ENCODE peak calls at places on chromosome 16, in eight cellular contexts. One of them, this sample, is unnamed.

GRCh38 chr16:27326738-27327585 is 13.2 kb downstream of the IL4R start:
- DNase-seq in NCI-H1436 treated with DMSO at 0.1 percent for 48 hours: no peak
- DNase-seq in SW480: no peak
- DNase-seq in tibial artery: peak; percentile 96
- DNase-seq in brain microvascular endothelial cell: peak; percentile 93
- DNase-seq in H9: peak; percentile 96
- DNase-seq in fibroblast of mammary gland: peak; percentile 97
- DNase-seq in T-helper 1 cell: no peak
- DNase-seq in this sample: peak; percentile 93

GRCh38 chr16:65618335-65618734 is 496.5 kb upstream of the CDH11 start:
- DNase-seq in NCI-H1436 treated with DMSO at 0.1 percent for 48 hours: no peak
- DNase-seq in SW480: no peak
- DNase-seq in tibial artery: no peak
- DNase-seq in brain microvascular endothelial cell: no peak
- DNase-seq in H9: no peak
- DNase-seq in fibroblast of mammary gland: no peak
- DNase-seq in T-helper 1 cell: no peak
- DNase-seq in this sample: no peak

GRCh38 chr16:88560722-88561484 is 9.3 kb upstream of the ZC3H18 start:
- DNase-seq in NCI-H1436 treated with DMSO at 0.1 percent for 48 hours: no peak
- DNase-seq in SW480: peak; percentile 27
- DNase-seq in tibial artery: no peak
- DNase-seq in brain microvascular endothelial cell: no peak
- DNase-seq in H9: peak; percentile 59
- DNase-seq in fibroblast of mammary gland: peak; percentile 20
- DNase-seq in T-helper 1 cell: no peak
- DNase-seq in this sample: peak; percentile 88

GRCh38 chr16:20409398-20410152 is at the start of gene ACSM5:
- DNase-seq in NCI-H1436 treated with DMSO at 0.1 percent for 48 hours: no peak
- DNase-seq in SW480: no peak
- DNase-seq in tibial artery: peak; percentile 73
- DNase-seq in brain microvascular endothelial cell: no peak
- DNase-seq in H9: no peak
- DNase-seq in fibroblast of mammary gland: peak; percentile 4
- DNase-seq in T-helper 1 cell: no peak
- DNase-seq in this sample: peak; percentile 36

GRCh38 chr16:82655315-82655714 is 28.5 kb downstream of the CDH13 start:
- DNase-seq in NCI-H1436 treated with DMSO at 0.1 percent for 48 hours: no peak
- DNase-seq in SW480: peak; percentile 76
- DNase-seq in tibial artery: no peak
- DNase-seq in brain microvascular endothelial cell: peak; percentile 98
- DNase-seq in H9: no peak
- DNase-seq in fibroblast of mammary gland: peak; percentile 79
- DNase-seq in T-helper 1 cell: peak; percentile 61
- DNase-seq in this sample: no peak

GRCh38 chr16:14324581-14324980 is 253.5 kb downstream of the MRTFB start:
- DNase-seq in NCI-H1436 treated with DMSO at 0.1 percent for 48 hours: no peak
- DNase-seq in SW480: no peak
- DNase-seq in tibial artery: no peak
- DNase-seq in brain microvascular endothelial cell: no peak
- DNase-seq in H9: no peak
- DNase-seq in fibroblast of mammary gland: no peak
- DNase-seq in T-helper 1 cell: no peak
- DNase-seq in this sample: no peak

GRCh38 chr16:22671301-22672076 is 142.5 kb upstream of the HS3ST2 start:
- DNase-seq in NCI-H1436 treated with DMSO at 0.1 percent for 48 hours: no peak
- DNase-seq in SW480: no peak
- DNase-seq in tibial artery: no peak
- DNase-seq in brain microvascular endothelial cell: no peak
- DNase-seq in H9: peak; percentile 39
- DNase-seq in fibroblast of mammary gland: peak; percentile 51
- DNase-seq in T-helper 1 cell: no peak
- DNase-seq in this sample: no peak

GRCh38 chr16:86380045-86380444 is 130.3 kb upstream of the FOXF1 start:
- DNase-seq in NCI-H1436 treated with DMSO at 0.1 percent for 48 hours: no peak
- DNase-seq in SW480: no peak
- DNase-seq in tibial artery: no peak
- DNase-seq in brain microvascular endothelial cell: no peak
- DNase-seq in H9: no peak
- DNase-seq in fibroblast of mammary gland: no peak
- DNase-seq in T-helper 1 cell: no peak
- DNase-seq in this sample: no peak

GRCh38 chr16:11224894-11225676 is 30.9 kb downstream of the SOCS1 start:
- DNase-seq in NCI-H1436 treated with DMSO at 0.1 percent for 48 hours: no peak
- DNase-seq in SW480: no peak
- DNase-seq in tibial artery: no peak
- DNase-seq in brain microvascular endothelial cell: no peak
- DNase-seq in H9: no peak
- DNase-seq in fibroblast of mammary gland: no peak
- DNase-seq in T-helper 1 cell: peak; percentile 66
- DNase-seq in this sample: no peak

GRCh38 chr16:58027341-58028167 is 2.0 kb downstream of the MMP15 start:
- DNase-seq in NCI-H1436 treated with DMSO at 0.1 percent for 48 hours: no peak
- DNase-seq in SW480: peak; percentile 48
- DNase-seq in tibial artery: no peak
- DNase-seq in brain microvascular endothelial cell: no peak
- DNase-seq in H9: peak; percentile 92
- DNase-seq in fibroblast of mammary gland: no peak
- DNase-seq in T-helper 1 cell: no peak
- DNase-seq in this sample: peak; percentile 97

GRCh38 chr16:11138769-11139623 is 117.0 kb downstream of the SOCS1 start:
- DNase-seq in NCI-H1436 treated with DMSO at 0.1 percent for 48 hours: no peak
- DNase-seq in SW480: no peak
- DNase-seq in tibial artery: no peak
- DNase-seq in brain microvascular endothelial cell: peak; percentile 58
- DNase-seq in H9: peak; percentile 10
- DNase-seq in fibroblast of mammary gland: peak; percentile 67
- DNase-seq in T-helper 1 cell: no peak
- DNase-seq in this sample: no peak

GRCh38 chr16:9567674-9568073 is 476.2 kb downstream of the HAPSTR1 start:
- DNase-seq in NCI-H1436 treated with DMSO at 0.1 percent for 48 hours: no peak
- DNase-seq in SW480: no peak
- DNase-seq in tibial artery: no peak
- DNase-seq in brain microvascular endothelial cell: no peak
- DNase-seq in H9: no peak
- DNase-seq in fibroblast of mammary gland: no peak
- DNase-seq in T-helper 1 cell: no peak
- DNase-seq in this sample: no peak

GRCh38 chr16:30032083-30032819 is 1.2 kb upstream of the TLCD3B start:
- DNase-seq in NCI-H1436 treated with DMSO at 0.1 percent for 48 hours: peak; percentile 60
- DNase-seq in SW480: peak; percentile 66
- DNase-seq in tibial artery: no peak
- DNase-seq in brain microvascular endothelial cell: peak; percentile 49
- DNase-seq in H9: peak; percentile 87
- DNase-seq in fibroblast of mammary gland: peak; percentile 71
- DNase-seq in T-helper 1 cell: peak; percentile 52
- DNase-seq in this sample: peak; percentile 90

GRCh38 chr16:2856061-2856670 is 1.8 kb downstream of the PRSS22 start:
- DNase-seq in NCI-H1436 treated with DMSO at 0.1 percent for 48 hours: no peak
- DNase-seq in SW480: peak; percentile 62
- DNase-seq in tibial artery: no peak
- DNase-seq in brain microvascular endothelial cell: no peak
- DNase-seq in H9: peak; percentile 80
- DNase-seq in fibroblast of mammary gland: no peak
- DNase-seq in T-helper 1 cell: no peak
- DNase-seq in this sample: peak; percentile 90

GRCh38 chr16:83791916-83792315 is 15.9 kb upstream of the HSBP1 start:
- DNase-seq in NCI-H1436 treated with DMSO at 0.1 percent for 48 hours: no peak
- DNase-seq in SW480: no peak
- DNase-seq in tibial artery: no peak
- DNase-seq in brain microvascular endothelial cell: no peak
- DNase-seq in H9: no peak
- DNase-seq in fibroblast of mammary gland: no peak
- DNase-seq in T-helper 1 cell: no peak
- DNase-seq in this sample: no peak

GRCh38 chr16:582218-582613 is 7.7 kb upstream of the RAB40C start:
- DNase-seq in NCI-H1436 treated with DMSO at 0.1 percent for 48 hours: no peak
- DNase-seq in SW480: no peak
- DNase-seq in tibial artery: no peak
- DNase-seq in brain microvascular endothelial cell: no peak
- DNase-seq in H9: no peak
- DNase-seq in fibroblast of mammary gland: no peak
- DNase-seq in T-helper 1 cell: no peak
- DNase-seq in this sample: peak; percentile 78

GRCh38 chr16:25279491-25279890 is 21.8 kb upstream of the ZKSCAN2 start:
- DNase-seq in NCI-H1436 treated with DMSO at 0.1 percent for 48 hours: no peak
- DNase-seq in SW480: no peak
- DNase-seq in tibial artery: no peak
- DNase-seq in brain microvascular endothelial cell: no peak
- DNase-seq in H9: no peak
- DNase-seq in fibroblast of mammary gland: no peak
- DNase-seq in T-helper 1 cell: no peak
- DNase-seq in this sample: no peak

GRCh38 chr16:84905965-84906460 is 86.2 kb downstream of the CRISPLD2 start:
- DNase-seq in NCI-H1436 treated with DMSO at 0.1 percent for 48 hours: no peak
- DNase-seq in SW480: no peak
- DNase-seq in tibial artery: no peak
- DNase-seq in brain microvascular endothelial cell: no peak
- DNase-seq in H9: no peak
- DNase-seq in fibroblast of mammary gland: no peak
- DNase-seq in T-helper 1 cell: no peak
- DNase-seq in this sample: peak; percentile 64

GRCh38 chr16:17437142-17437720 is 33.5 kb downstream of the XYLT1 start:
- DNase-seq in NCI-H1436 treated with DMSO at 0.1 percent for 48 hours: no peak
- DNase-seq in SW480: no peak
- DNase-seq in tibial artery: no peak
- DNase-seq in brain microvascular endothelial cell: no peak
- DNase-seq in H9: no peak
- DNase-seq in fibroblast of mammary gland: no peak
- DNase-seq in T-helper 1 cell: no peak
- DNase-seq in this sample: no peak

GRCh38 chr16:87877942-87878507 is 8.7 kb upstream of the SLC7A5 start:
- DNase-seq in NCI-H1436 treated with DMSO at 0.1 percent for 48 hours: no peak
- DNase-seq in SW480: no peak
- DNase-seq in tibial artery: no peak
- DNase-seq in brain microvascular endothelial cell: no peak
- DNase-seq in H9: no peak
- DNase-seq in fibroblast of mammary gland: no peak
- DNase-seq in T-helper 1 cell: no peak
- DNase-seq in this sample: no peak

GRCh38 chr16:50430076-50430475 is 61.3 kb upstream of the BRD7 start:
- DNase-seq in NCI-H1436 treated with DMSO at 0.1 percent for 48 hours: no peak
- DNase-seq in SW480: no peak
- DNase-seq in tibial artery: no peak
- DNase-seq in brain microvascular endothelial cell: no peak
- DNase-seq in H9: no peak
- DNase-seq in fibroblast of mammary gland: no peak
- DNase-seq in T-helper 1 cell: no peak
- DNase-seq in this sample: no peak

GRCh38 chr16:50267151-50267631 is 840 bp downstream of the ADCY7 start:
- DNase-seq in NCI-H1436 treated with DMSO at 0.1 percent for 48 hours: no peak
- DNase-seq in SW480: no peak
- DNase-seq in tibial artery: no peak
- DNase-seq in brain microvascular endothelial cell: no peak
- DNase-seq in H9: no peak
- DNase-seq in fibroblast of mammary gland: no peak
- DNase-seq in T-helper 1 cell: no peak
- DNase-seq in this sample: peak; percentile 40

GRCh38 chr16:11692651-11693050 is 24.4 kb downstream of the SNN start:
- DNase-seq in NCI-H1436 treated with DMSO at 0.1 percent for 48 hours: no peak
- DNase-seq in SW480: no peak
- DNase-seq in tibial artery: no peak
- DNase-seq in brain microvascular endothelial cell: no peak
- DNase-seq in H9: no peak
- DNase-seq in fibroblast of mammary gland: no peak
- DNase-seq in T-helper 1 cell: no peak
- DNase-seq in this sample: no peak

GRCh38 chr16:57637424-57637823 is 9.0 kb downstream of the ADGRG1 start:
- DNase-seq in NCI-H1436 treated with DMSO at 0.1 percent for 48 hours: no peak
- DNase-seq in SW480: no peak
- DNase-seq in tibial artery: peak; percentile 50
- DNase-seq in brain microvascular endothelial cell: no peak
- DNase-seq in H9: no peak
- DNase-seq in fibroblast of mammary gland: no peak
- DNase-seq in T-helper 1 cell: no peak
- DNase-seq in this sample: no peak

GRCh38 chr16:69419956-69420355 is 4.5 kb upstream of the CYB5B start:
- DNase-seq in NCI-H1436 treated with DMSO at 0.1 percent for 48 hours: no peak
- DNase-seq in SW480: no peak
- DNase-seq in tibial artery: no peak
- DNase-seq in brain microvascular endothelial cell: no peak
- DNase-seq in H9: no peak
- DNase-seq in fibroblast of mammary gland: no peak
- DNase-seq in T-helper 1 cell: no peak
- DNase-seq in this sample: no peak

GRCh38 chr16:83682858-83683235 is 124.9 kb upstream of the HSBP1 start:
- DNase-seq in NCI-H1436 treated with DMSO at 0.1 percent for 48 hours: no peak
- DNase-seq in SW480: no peak
- DNase-seq in tibial artery: no peak
- DNase-seq in brain microvascular endothelial cell: no peak
- DNase-seq in H9: no peak
- DNase-seq in fibroblast of mammary gland: no peak
- DNase-seq in T-helper 1 cell: no peak
- DNase-seq in this sample: no peak

GRCh38 chr16:46828943-46829342 is 2.0 kb downstream of the C16orf87 start:
- DNase-seq in NCI-H1436 treated with DMSO at 0.1 percent for 48 hours: no peak
- DNase-seq in SW480: no peak
- DNase-seq in tibial artery: no peak
- DNase-seq in brain microvascular endothelial cell: no peak
- DNase-seq in H9: no peak
- DNase-seq in fibroblast of mammary gland: no peak
- DNase-seq in T-helper 1 cell: no peak
- DNase-seq in this sample: no peak

GRCh38 chr16:30808163-30808562 is 21.2 kb upstream of the ZNF629 start:
- DNase-seq in NCI-H1436 treated with DMSO at 0.1 percent for 48 hours: no peak
- DNase-seq in SW480: no peak
- DNase-seq in tibial artery: no peak
- DNase-seq in brain microvascular endothelial cell: no peak
- DNase-seq in H9: no peak
- DNase-seq in fibroblast of mammary gland: no peak
- DNase-seq in T-helper 1 cell: no peak
- DNase-seq in this sample: no peak

GRCh38 chr16:8721693-8722348 is 47.4 kb downstream of the ABAT start:
- DNase-seq in NCI-H1436 treated with DMSO at 0.1 percent for 48 hours: peak; percentile 32
- DNase-seq in SW480: no peak
- DNase-seq in tibial artery: no peak
- DNase-seq in brain microvascular endothelial cell: no peak
- DNase-seq in H9: no peak
- DNase-seq in fibroblast of mammary gland: no peak
- DNase-seq in T-helper 1 cell: no peak
- DNase-seq in this sample: peak; percentile 60